ENCODE peak calls at places on chromosomes 6 and 20, in five cellular contexts. R is astrocyte, G is H9, N is MM.1S, L is neuronal stem cell. M is an unnamed sample.

GRCh38 chr6:169752074-169752623 is 727 bp downstream of the ERMARD start:
- DNase-seq in R (no peak), G (peak), N (no peak), L (peak), M (no peak)

GRCh38 chr6:119350202-119351004 is 842 bp upstream of the MAN1A1 start:
- DNase-seq in R (peak), G (no peak), N (peak), L (peak), M (peak)

GRCh38 chr6:14612016-14612415 is 494.4 kb downstream of the CD83 start:
- DNase-seq in R (peak), G (no peak), N (no peak), L (no peak), M (no peak)

GRCh38 chr6:33668914-33669313 is 42.6 kb downstream of the UQCC2 start:
- DNase-seq in R (no peak), G (peak), N (no peak), L (no peak), M (no peak)

GRCh38 chr20:19887566-19888268 is 129.4 kb upstream of the NAA20 start:
- DNase-seq in R (peak), G (no peak), N (no peak), L (no peak), M (peak)

GRCh38 chr6:6699741-6700367 is 111.3 kb downstream of the LY86 start:
- DNase-seq in R (peak), G (peak), N (no peak), L (no peak), M (no peak)

GRCh38 chr20:58571341-58571941 is 56.2 kb upstream of the APCDD1L start:
- DNase-seq in R (no peak), G (no peak), N (no peak), L (no peak), M (no peak)

GRCh38 chr6:148392611-148393160 is 50.0 kb downstream of the SASH1 start:
- DNase-seq in R (peak), G (no peak), N (no peak), L (no peak), M (no peak)

GRCh38 chr20:35306931-35307517 is 14.8 kb upstream of the FAM83C start:
- DNase-seq in R (peak), G (peak), N (peak), L (peak), M (peak)

GRCh38 chr6:167805349-167806060 is 21.2 kb upstream of the AFDN start:
- DNase-seq in R (no peak), G (no peak), N (no peak), L (no peak), M (no peak)

GRCh38 chr6:167803816-167804215 is 22.9 kb upstream of the AFDN start:
- DNase-seq in R (no peak), G (no peak), N (no peak), L (no peak), M (no peak)

GRCh38 chr6:167807200-167807599 is 19.5 kb upstream of the AFDN start:
- DNase-seq in R (no peak), G (no peak), N (no peak), L (no peak), M (no peak)

GRCh38 chr6:167804281-167805013 is 22.3 kb upstream of the AFDN start:
- DNase-seq in R (no peak), G (no peak), N (no peak), L (no peak), M (no peak)

DNA sequence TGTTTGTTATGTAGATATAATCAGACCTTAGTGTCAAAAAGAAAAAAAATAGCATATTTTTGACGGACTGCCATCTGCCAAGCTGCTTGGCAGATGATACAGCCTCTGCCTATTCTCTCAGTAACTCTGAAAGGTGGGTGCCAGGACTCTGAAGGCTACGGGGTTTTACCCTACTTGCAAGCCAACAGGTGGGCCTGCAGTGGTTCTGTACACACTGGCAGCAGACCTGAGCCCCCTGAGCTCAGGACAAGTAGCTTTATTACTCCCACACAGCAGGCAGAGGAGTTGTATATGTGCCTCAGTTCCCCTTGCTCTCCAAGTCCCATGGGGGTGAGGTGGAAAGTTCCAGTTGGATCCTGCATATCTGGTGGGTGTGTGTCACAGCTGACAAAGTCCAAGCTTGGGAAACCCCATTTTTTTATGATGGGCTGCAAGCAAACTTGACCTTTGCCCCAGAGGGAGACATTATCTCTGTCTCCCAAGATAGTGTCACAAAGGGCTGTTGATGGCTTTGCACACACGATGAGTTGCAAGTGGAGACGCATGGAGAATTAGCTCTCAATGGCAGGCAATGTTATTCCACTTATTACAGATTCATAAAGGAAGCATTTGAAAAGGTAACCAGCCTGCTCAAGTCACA is 20.5 kb upstream of the AFDN start:
- DNase-seq in R (no peak), G (no peak), N (no peak), L (no peak), M (no peak)
- H3K4me2 ChIP-seq in R (no peak), G (no peak), N (no peak), L (no peak), M (no peak)

DNA sequence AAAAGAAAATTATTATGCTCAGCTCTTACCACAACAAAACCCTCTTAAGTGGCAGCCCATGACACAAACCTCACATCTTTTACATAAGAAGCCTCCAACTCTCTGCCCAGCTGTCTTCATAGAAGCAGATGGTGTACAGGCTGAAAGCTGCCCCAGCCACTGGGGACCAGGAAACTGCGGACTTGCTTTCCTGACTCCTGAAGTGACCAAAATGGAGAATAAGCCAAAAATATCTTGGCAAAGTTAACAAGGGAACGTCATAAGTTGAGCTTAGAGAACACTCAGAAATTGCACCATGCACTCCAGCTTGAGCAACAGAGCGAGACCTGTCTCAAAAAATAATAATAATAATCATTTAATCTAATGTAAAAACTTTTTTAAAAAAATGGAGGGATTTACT is 160.3 kb upstream of the CDYL start:
- DNase-seq in R (no peak), G (no peak), N (no peak), L (no peak), M (no peak)
- H3K4me2 ChIP-seq in R (no peak), G (no peak), N (no peak), L (no peak), M (no peak)

GRCh38 chr6:111986651-111987050 is 67.3 kb upstream of the CCN6 start:
- DNase-seq in R (no peak), G (no peak), N (no peak), L (no peak), M (no peak)

GRCh38 chr6:111987295-111987694 is 66.6 kb upstream of the CCN6 start:
- DNase-seq in R (no peak), G (no peak), N (no peak), L (no peak), M (peak)

GRCh38 chr6:111984516-111985201 is 69.2 kb upstream of the CCN6 start:
- DNase-seq in R (no peak), G (no peak), N (no peak), L (no peak), M (no peak)

GRCh38 chr6:111984081-111984480 is 69.8 kb upstream of the CCN6 start:
- DNase-seq in R (no peak), G (no peak), N (no peak), L (no peak), M (no peak)

GRCh38 chr6:111985202-111985731 is 68.6 kb upstream of the CCN6 start:
- DNase-seq in R (peak), G (peak), N (no peak), L (no peak), M (peak)
- H3K4me2 ChIP-seq in R (peak), G (no peak), N (no peak), L (no peak), M (no peak)

GRCh38 chr6:38415231-38416005 is 224.3 kb downstream of the BTBD9 start:
- DNase-seq in R (peak), G (no peak), N (no peak), L (no peak), M (no peak)
- H3K4me2 ChIP-seq in R (no peak), G (no peak), N (no peak), L (no peak), M (no peak)